ENCODE peak calls at places on chromosomes 4 and X, in nine cellular contexts. One of them, this sample, is unnamed. For H3K4me1, the result is how much of the 10 kb centered on the place peaks cover.

GRCh38 chr4:33649015-33649414 is 2595.3 kb downstream of the ARAP2 start:
- DNase-seq in spleen: no peak
- DNase-seq in A549: peak
- DNase-seq in psoas muscle: no peak
- DNase-seq in mucosa of descending colon: no peak
- DNase-seq in CD8-positive, alpha-beta T cell: no peak
- DNase-seq in heart left ventricle: no peak
- DNase-seq in SJSA1: no peak
- DNase-seq in cardiac muscle cell: peak
- DNase-seq in this sample: peak

GRCh38 chrX:103066606-103067005 is 2.6 kb upstream of the BEX1 start:
- DNase-seq in spleen: no peak
- DNase-seq in A549: no peak
- DNase-seq in psoas muscle: no peak
- DNase-seq in mucosa of descending colon: no peak
- DNase-seq in CD8-positive, alpha-beta T cell: no peak
- DNase-seq in heart left ventricle: no peak
- DNase-seq in SJSA1: no peak
- DNase-seq in cardiac muscle cell: no peak
- DNase-seq in this sample: no peak

GRCh38 chr4:25437951-25438350 is 60.9 kb downstream of the ANAPC4 start:
- DNase-seq in spleen: no peak
- DNase-seq in A549: no peak
- DNase-seq in psoas muscle: no peak
- DNase-seq in mucosa of descending colon: no peak
- DNase-seq in CD8-positive, alpha-beta T cell: no peak
- DNase-seq in heart left ventricle: no peak
- DNase-seq in SJSA1: no peak
- DNase-seq in cardiac muscle cell: no peak
- DNase-seq in this sample: no peak

GRCh38 chrX:1108451-1109445 is 103.7 kb downstream of the CRLF2 start:
- DNase-seq in spleen: no peak
- DNase-seq in A549: no peak
- DNase-seq in psoas muscle: no peak
- DNase-seq in mucosa of descending colon: no peak
- DNase-seq in CD8-positive, alpha-beta T cell: no peak
- DNase-seq in heart left ventricle: no peak
- DNase-seq in SJSA1: no peak
- DNase-seq in cardiac muscle cell: peak
- DNase-seq in this sample: no peak

GRCh38 chrX:7889680-7890079 is 37.5 kb downstream of the PNPLA4 start:
- DNase-seq in spleen: no peak
- DNase-seq in A549: no peak
- DNase-seq in psoas muscle: no peak
- DNase-seq in mucosa of descending colon: no peak
- DNase-seq in CD8-positive, alpha-beta T cell: no peak
- DNase-seq in heart left ventricle: no peak
- DNase-seq in SJSA1: no peak
- DNase-seq in cardiac muscle cell: no peak
- DNase-seq in this sample: no peak

GRCh38 chr4:35963969-35964515 is 280.3 kb downstream of the ARAP2 start:
- DNase-seq in spleen: no peak
- DNase-seq in A549: no peak
- DNase-seq in psoas muscle: no peak
- DNase-seq in mucosa of descending colon: no peak
- DNase-seq in CD8-positive, alpha-beta T cell: no peak
- DNase-seq in heart left ventricle: no peak
- DNase-seq in SJSA1: no peak
- DNase-seq in cardiac muscle cell: no peak
- DNase-seq in this sample: no peak

GRCh38 chrX:24214568-24214967 is 65.0 kb downstream of the ZFX start:
- DNase-seq in spleen: no peak
- DNase-seq in A549: no peak
- DNase-seq in psoas muscle: no peak
- DNase-seq in mucosa of descending colon: no peak
- DNase-seq in CD8-positive, alpha-beta T cell: no peak
- DNase-seq in heart left ventricle: no peak
- DNase-seq in SJSA1: no peak
- DNase-seq in cardiac muscle cell: no peak
- DNase-seq in this sample: no peak

GRCh38 chr4:92304636-92305035 is 870 bp downstream of the GRID2 start:
- DNase-seq in spleen: no peak
- DNase-seq in A549: no peak
- DNase-seq in psoas muscle: no peak
- DNase-seq in mucosa of descending colon: no peak
- DNase-seq in CD8-positive, alpha-beta T cell: no peak
- DNase-seq in heart left ventricle: no peak
- DNase-seq in SJSA1: peak
- DNase-seq in cardiac muscle cell: peak
- DNase-seq in this sample: no peak

GRCh38 chrX:84735025-84735424 is 232.8 kb upstream of the HDX start:
- DNase-seq in spleen: no peak
- DNase-seq in A549: no peak
- DNase-seq in psoas muscle: no peak
- DNase-seq in mucosa of descending colon: no peak
- DNase-seq in CD8-positive, alpha-beta T cell: no peak
- DNase-seq in heart left ventricle: no peak
- DNase-seq in SJSA1: no peak
- DNase-seq in cardiac muscle cell: no peak
- DNase-seq in this sample: no peak

GRCh38 chr4:176001171-176002006 is 64.3 kb upstream of the WDR17 start:
- DNase-seq in spleen: peak
- DNase-seq in A549: peak
- DNase-seq in psoas muscle: peak
- DNase-seq in mucosa of descending colon: peak
- DNase-seq in CD8-positive, alpha-beta T cell: no peak
- DNase-seq in heart left ventricle: peak
- DNase-seq in SJSA1: peak
- DNase-seq in cardiac muscle cell: peak
- DNase-seq in this sample: peak

GRCh38 chrX:153209347-153209746 is 30.3 kb downstream of the MAGEA1 start:
- DNase-seq in spleen: no peak
- DNase-seq in A549: no peak
- DNase-seq in psoas muscle: no peak
- DNase-seq in mucosa of descending colon: no peak
- DNase-seq in CD8-positive, alpha-beta T cell: no peak
- DNase-seq in heart left ventricle: no peak
- DNase-seq in SJSA1: no peak
- DNase-seq in cardiac muscle cell: no peak
- DNase-seq in this sample: no peak

GRCh38 chrX:69072486-69073006 is 92.7 kb downstream of the PJA1 start:
- DNase-seq in spleen: peak
- DNase-seq in A549: no peak
- DNase-seq in psoas muscle: no peak
- DNase-seq in mucosa of descending colon: no peak
- DNase-seq in CD8-positive, alpha-beta T cell: no peak
- DNase-seq in heart left ventricle: no peak
- DNase-seq in SJSA1: no peak
- DNase-seq in cardiac muscle cell: no peak
- DNase-seq in this sample: peak

GRCh38 chr4:622071-622995 is 3.0 kb upstream of the PDE6B start:
- DNase-seq in spleen: peak
- DNase-seq in A549: no peak
- DNase-seq in psoas muscle: no peak
- DNase-seq in mucosa of descending colon: no peak
- DNase-seq in CD8-positive, alpha-beta T cell: no peak
- DNase-seq in heart left ventricle: no peak
- DNase-seq in SJSA1: no peak
- DNase-seq in cardiac muscle cell: no peak
- DNase-seq in this sample: no peak

GRCh38 chr4:102586002-102586643 is 85.0 kb downstream of the NFKB1 start:
- DNase-seq in spleen: no peak
- DNase-seq in A549: no peak
- DNase-seq in psoas muscle: no peak
- DNase-seq in mucosa of descending colon: no peak
- DNase-seq in CD8-positive, alpha-beta T cell: no peak
- DNase-seq in heart left ventricle: no peak
- DNase-seq in SJSA1: no peak
- DNase-seq in cardiac muscle cell: no peak
- DNase-seq in this sample: no peak

GRCh38 chr4:11565899-11566298 is 137.2 kb upstream of the HS3ST1 start:
- DNase-seq in spleen: no peak
- DNase-seq in A549: no peak
- DNase-seq in psoas muscle: no peak
- DNase-seq in mucosa of descending colon: no peak
- DNase-seq in CD8-positive, alpha-beta T cell: no peak
- DNase-seq in heart left ventricle: no peak
- DNase-seq in SJSA1: no peak
- DNase-seq in cardiac muscle cell: no peak
- DNase-seq in this sample: no peak

GRCh38 chr4:156977435-156978160 is 6.0 kb upstream of the PDGFC start:
- DNase-seq in spleen: no peak
- DNase-seq in A549: no peak
- DNase-seq in psoas muscle: no peak
- DNase-seq in mucosa of descending colon: no peak
- DNase-seq in CD8-positive, alpha-beta T cell: no peak
- DNase-seq in heart left ventricle: no peak
- DNase-seq in SJSA1: peak
- DNase-seq in cardiac muscle cell: no peak
- DNase-seq in this sample: no peak
- H3K4me3 ChIP-seq in spleen: no peak
- H3K4me3 ChIP-seq in A549: no peak
- H3K4me3 ChIP-seq in psoas muscle: no peak
- H3K4me3 ChIP-seq in mucosa of descending colon: no peak
- H3K4me3 ChIP-seq in CD8-positive, alpha-beta T cell: no peak
- H3K4me3 ChIP-seq in heart left ventricle: no peak
- H3K4me3 ChIP-seq in SJSA1: no peak
- H3K4me3 ChIP-seq in cardiac muscle cell: no peak
- H3K4me3 ChIP-seq in this sample: no peak

GRCh38 chrX:107729558-107730297 is 45.9 kb downstream of the TSC22D3 start:
- DNase-seq in spleen: peak
- DNase-seq in A549: no peak
- DNase-seq in psoas muscle: peak
- DNase-seq in mucosa of descending colon: no peak
- DNase-seq in CD8-positive, alpha-beta T cell: no peak
- DNase-seq in heart left ventricle: peak
- DNase-seq in SJSA1: no peak
- DNase-seq in cardiac muscle cell: peak
- DNase-seq in this sample: no peak
- H3K4me1 ChIP-seq in spleen: under half
- H3K4me1 ChIP-seq in A549: half or more
- H3K4me1 ChIP-seq in psoas muscle: half or more
- H3K4me1 ChIP-seq in mucosa of descending colon: under half
- H3K4me1 ChIP-seq in CD8-positive, alpha-beta T cell: under half
- H3K4me1 ChIP-seq in heart left ventricle: under half
- H3K4me1 ChIP-seq in SJSA1: under half
- H3K4me1 ChIP-seq in cardiac muscle cell: half or more
- H3K4me1 ChIP-seq in this sample: under half

GRCh38 chr4:183986645-183987528 is 81.8 kb downstream of the STOX2 start:
- DNase-seq in spleen: no peak
- DNase-seq in A549: no peak
- DNase-seq in psoas muscle: no peak
- DNase-seq in mucosa of descending colon: no peak
- DNase-seq in CD8-positive, alpha-beta T cell: no peak
- DNase-seq in heart left ventricle: no peak
- DNase-seq in SJSA1: no peak
- DNase-seq in cardiac muscle cell: no peak
- DNase-seq in this sample: no peak
- H3K4me3 ChIP-seq in spleen: no peak
- H3K4me3 ChIP-seq in A549: peak
- H3K4me3 ChIP-seq in psoas muscle: peak
- H3K4me3 ChIP-seq in mucosa of descending colon: no peak
- H3K4me3 ChIP-seq in CD8-positive, alpha-beta T cell: no peak
- H3K4me3 ChIP-seq in heart left ventricle: peak
- H3K4me3 ChIP-seq in SJSA1: peak
- H3K4me3 ChIP-seq in cardiac muscle cell: no peak
- H3K4me3 ChIP-seq in this sample: peak

DNA sequence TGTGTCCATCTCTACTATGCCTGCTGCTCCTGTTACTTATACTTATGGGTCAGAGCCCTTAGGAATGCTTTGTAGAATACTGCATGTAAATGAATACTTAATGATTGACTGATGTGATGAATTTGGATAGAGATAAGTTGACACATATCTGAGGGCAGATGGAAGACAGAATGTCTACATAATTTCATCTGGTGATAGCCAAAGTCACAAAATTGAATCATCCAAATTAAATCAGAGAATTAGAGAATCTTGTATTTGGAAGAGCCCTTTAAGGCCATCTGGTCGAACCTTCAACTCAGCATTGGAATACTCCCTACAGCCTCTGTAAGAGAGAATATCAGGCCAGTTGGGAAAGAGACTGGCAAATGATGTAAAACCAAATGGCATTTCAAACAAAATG is 944.7 kb downstream of the RPA4 start:
- DNase-seq in spleen: no peak
- DNase-seq in A549: no peak
- DNase-seq in psoas muscle: no peak
- DNase-seq in mucosa of descending colon: no peak
- DNase-seq in CD8-positive, alpha-beta T cell: no peak
- DNase-seq in heart left ventricle: no peak
- DNase-seq in SJSA1: no peak
- DNase-seq in cardiac muscle cell: no peak
- DNase-seq in this sample: no peak
- H3K4me1 ChIP-seq in spleen: under half
- H3K4me1 ChIP-seq in A549: under half
- H3K4me1 ChIP-seq in psoas muscle: under half
- H3K4me1 ChIP-seq in mucosa of descending colon: under half
- H3K4me1 ChIP-seq in CD8-positive, alpha-beta T cell: under half
- H3K4me1 ChIP-seq in heart left ventricle: under half
- H3K4me1 ChIP-seq in SJSA1: under half
- H3K4me1 ChIP-seq in cardiac muscle cell: under half
- H3K4me1 ChIP-seq in this sample: under half